ENCODE peak calls at places on chromosomes 6 and 20, in five cellular contexts. V is GM12878, K is SK-N-SH, J is HepG2, F is K562. R is an unnamed sample.

GRCh38 chr20:44714701-44715494 is at the start of gene CCN5:
- DNase-seq in K (peak), F (peak), J (peak), V (no peak), R (no peak)

GRCh38 chr6:138406443-138406842 is 2.4 kb downstream of the HEBP2 start:
- DNase-seq in F (no peak), J (no peak), V (no peak), K (no peak), R (no peak)

GRCh38 chr20:48203252-48203651 is 418.0 kb upstream of the SULF2 start:
- DNase-seq in F (no peak), K (no peak), V (no peak), J (no peak), R (no peak)

GRCh38 chr20:11182715-11183114 is 508.9 kb upstream of the JAG1 start:
- DNase-seq in K (no peak), F (no peak), J (no peak), V (no peak), R (no peak)

GRCh38 chr20:3932277-3933073 is 43.3 kb downstream of the PANK2 start:
- DNase-seq in J (no peak), K (no peak), V (no peak), F (no peak), R (no peak)

GRCh38 chr20:18977441-18977840 is 163.9 kb downstream of the SCP2D1 start:
- DNase-seq in K (no peak), J (no peak), F (no peak), V (no peak), R (no peak)

GRCh38 chr20:10609276-10609675 is 64.5 kb downstream of the JAG1 start:
- DNase-seq in J (no peak), F (no peak), K (no peak), V (no peak), R (no peak)

GRCh38 chr6:109236140-109237081 is 141.1 kb downstream of the CEP57L1 start:
- DNase-seq in K (no peak), V (no peak), F (peak), J (peak), R (no peak)

GRCh38 chr6:110660066-110660655 is 155.1 kb downstream of the CDK19 start:
- DNase-seq in F (no peak), K (no peak), V (no peak), J (no peak), R (no peak)

GRCh38 chr6:45148711-45149341 is 179.3 kb upstream of the RUNX2 start:
- DNase-seq in J (no peak), K (no peak), V (no peak), F (no peak), R (no peak)

GRCh38 chr20:64233725-64234124 is 21.8 kb upstream of the PCMTD2 start:
- DNase-seq in V (no peak), F (no peak), J (no peak), K (no peak), R (no peak)

GRCh38 chr6:5337573-5337972 is 76.3 kb downstream of the FARS2 start:
- DNase-seq in V (no peak), J (no peak), K (no peak), F (no peak), R (no peak)

GRCh38 chr6:21531393-21531792 is 62.2 kb upstream of the SOX4 start:
- DNase-seq in J (no peak), K (no peak), V (no peak), F (no peak), R (no peak)

GRCh38 chr6:136592930-136593673 is 42.9 kb upstream of the MAP7 start:
- DNase-seq in J (no peak), V (no peak), K (no peak), F (no peak), R (no peak)

GRCh38 chr6:40906759-40907158 is 132.3 kb downstream of the UNC5CL start:
- DNase-seq in F (no peak), K (no peak), V (no peak), J (no peak), R (no peak)

GRCh38 chr6:3318821-3319540 is 60.2 kb downstream of the PSMG4 start:
- DNase-seq in K (no peak), V (no peak), F (no peak), J (no peak), R (no peak)

GRCh38 chr20:23227976-23228375 is 122.6 kb upstream of the NXT1 start:
- DNase-seq in F (no peak), K (no peak), V (no peak), J (peak), R (no peak)

GRCh38 chr6:130796313-130796905 is 30.8 kb upstream of the SMLR1 start:
- DNase-seq in J (no peak), V (no peak), F (no peak), K (peak), R (no peak)

GRCh38 chr6:149723771-149724417 is 6.0 kb upstream of the LATS1 start:
- DNase-seq in J (peak), V (no peak), F (peak), K (peak), R (peak)

GRCh38 chr6:32551410-32551809 is 21.3 kb upstream of the HLA-DRB5 start:
- DNase-seq in V (no peak), K (no peak), J (no peak), F (no peak), R (no peak)

GRCh38 chr6:48714286-48715049 is 603.5 kb upstream of the PTCHD4 start:
- DNase-seq in J (no peak), K (no peak), F (no peak), V (no peak), R (no peak)

DNA sequence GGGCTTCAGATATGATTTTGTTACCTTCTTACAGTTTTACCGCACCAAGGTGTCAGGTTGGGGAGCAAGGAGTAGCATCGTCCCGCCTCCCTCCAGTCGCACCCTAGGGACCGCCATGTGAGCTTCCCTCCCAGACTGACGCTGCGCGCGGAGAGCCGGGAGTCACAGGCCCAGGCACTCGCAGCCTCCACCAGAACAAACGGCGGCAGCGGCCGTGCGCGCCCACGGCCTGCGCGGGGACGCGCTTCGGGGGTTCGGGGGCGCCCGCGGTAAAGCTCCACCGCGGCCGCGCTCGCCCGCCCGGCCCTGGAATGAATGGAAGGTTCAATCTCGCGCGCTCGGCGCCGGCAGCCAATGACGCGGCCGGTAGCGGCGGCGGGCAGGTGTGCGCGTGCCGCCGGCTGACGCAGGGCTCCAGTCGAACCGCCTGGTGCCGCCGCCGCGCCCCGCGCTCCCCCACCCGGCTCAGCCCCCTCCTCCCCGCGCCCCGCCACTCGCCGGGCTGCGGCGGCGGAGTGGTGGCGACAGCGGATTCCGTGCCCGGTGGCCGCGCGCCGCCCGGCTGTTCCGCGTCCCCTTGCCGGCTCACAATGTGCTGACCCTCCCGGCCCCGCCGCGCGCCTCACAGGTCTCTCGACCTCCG is 16.5 kb upstream of the LIN28B start:
- DNase-seq in K (peak), J (peak), F (no peak), V (no peak), R (no peak)
- TF ChIP-seq FOXM1 in K (no peak), J (no peak), F (no peak), V (no peak), R (no peak)

DNA sequence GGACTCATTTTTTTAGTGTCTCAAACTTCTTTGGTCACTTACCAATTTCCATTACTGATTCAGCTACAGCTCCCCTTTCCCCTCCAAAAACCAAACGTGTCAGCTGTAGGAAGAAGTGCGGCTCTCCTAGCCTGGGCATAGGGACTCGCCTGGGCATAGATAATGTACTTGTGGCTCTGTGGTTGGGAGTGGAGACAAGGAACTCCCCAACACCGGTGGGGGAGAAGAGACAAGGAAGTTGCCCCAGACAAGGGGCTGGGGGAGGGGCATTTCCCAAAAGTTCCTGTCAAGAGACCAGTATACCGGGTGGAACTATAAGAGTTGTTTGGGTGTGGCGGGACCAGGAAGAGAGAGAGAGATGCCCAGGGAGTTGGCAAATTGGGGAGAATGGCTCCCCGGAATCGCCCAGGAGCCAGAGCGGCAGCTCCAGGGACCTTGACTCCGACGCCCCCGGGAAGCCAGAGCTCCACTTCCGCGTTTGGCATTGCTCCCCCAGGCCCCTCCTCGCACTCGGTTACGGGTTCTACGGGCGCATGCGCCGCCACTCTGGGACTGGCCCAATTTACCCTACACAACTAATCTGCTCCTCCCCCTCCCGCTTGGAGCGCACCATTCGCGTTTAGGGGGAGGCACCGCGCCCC is 871 bp upstream of the ZFAND3 start:
- DNase-seq in J (peak), K (peak), V (no peak), F (peak), R (peak)
- TF ChIP-seq FOXM1 in J (peak), K (no peak), V (no peak), F (no peak), R (no peak)

GRCh38 chr20:43459022-43459942 is 1.6 kb downstream of the SRSF6 start:
- DNase-seq in J (no peak), V (no peak), F (peak), K (no peak), R (no peak)
- TF ChIP-seq FOXM1 in J (no peak), V (no peak), F (no peak), K (no peak), R (no peak)

DNA sequence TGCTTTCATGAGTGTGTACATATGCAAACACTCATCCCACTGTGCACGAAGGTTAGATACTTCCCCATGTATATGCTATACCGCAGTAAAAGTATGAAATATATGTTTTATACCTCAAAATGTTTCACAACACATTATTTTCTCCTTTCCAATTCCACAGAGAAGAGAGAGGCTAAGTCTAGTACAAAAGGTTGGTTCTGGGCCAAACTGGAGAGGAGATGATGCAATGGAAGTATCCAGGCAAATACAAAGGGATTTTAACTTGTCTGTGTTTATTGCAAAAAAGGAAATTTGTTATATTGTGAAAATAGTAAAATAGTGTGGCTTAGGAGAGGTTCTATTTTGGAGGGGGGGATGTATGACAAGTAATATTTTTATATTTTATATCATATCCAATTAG is 112.6 kb downstream of the PLCB1 start:
- DNase-seq in J (peak), V (no peak), F (no peak), K (no peak), R (no peak)
- TF ChIP-seq FOXM1 in J (no peak), V (no peak), F (no peak), K (no peak), R (no peak)

GRCh38 chr20:50826121-50826520 is 31.3 kb downstream of the BCAS4 start:
- DNase-seq in J (no peak), K (no peak), V (no peak), F (no peak), R (no peak)
- TF ChIP-seq FOXM1 in J (no peak), K (no peak), V (no peak), F (no peak), R (no peak)